ENCODE peak calls at places on chromosomes 2 and 18, in nine cellular contexts. K is NCI-H1417 treated with DMSO at 0.1 percent for 48 hours, J is amniotic stem cell, E is NCI-H1436, G is NCI-H510A, W is substantia nigra, P is heart right ventricle, C is AML-193, R is cardiac muscle cell. X is an unnamed sample.
A peak's percentile ranks its signal among the peaks of the same experiment; 100 is the strongest.

GRCh38 chr2:109374548-109375130 is 239.1 kb downstream of the SEPTIN10 start:
- DNase-seq in W (no peak), P (no peak), K (no peak), J (no peak), E (no peak), C (no peak), G (no peak), R (no peak), X (no peak)

GRCh38 chr2:239143858-239144712 is 256.7 kb downstream of the HDAC4 start:
- DNase-seq in R (peak; percentile 69), J (no peak), C (no peak), E (peak; percentile 30), K (no peak), W (peak; percentile 50), G (no peak), P (no peak), X (peak; percentile 71)

GRCh38 chr2:173990970-173991819 is 26.0 kb upstream of the SP3 start:
- DNase-seq in E (no peak), G (no peak), K (no peak), W (peak; percentile 5), R (peak; percentile 92), C (no peak), P (peak; percentile 83), J (no peak), X (peak; percentile 14)

GRCh38 chr2:191386938-191387536 is 141.8 kb downstream of the MYO1B start:
- DNase-seq in K (no peak), P (no peak), C (no peak), E (no peak), G (no peak), R (peak; percentile 66), J (peak; percentile 53), W (no peak), X (peak; percentile 77)

GRCh38 chr18:5542393-5543035 is 1.3 kb downstream of the EPB41L3 start:
- DNase-seq in K (no peak), P (peak; percentile 18), E (no peak), J (no peak), W (no peak), C (no peak), G (peak; percentile 4), R (peak; percentile 43), X (peak; percentile 25)

GRCh38 chr2:72883356-72883962 is 3.7 kb upstream of the SPR start:
- DNase-seq in W (no peak), C (no peak), G (no peak), P (peak; percentile 23), J (no peak), R (peak; percentile 65), K (no peak), E (no peak), X (peak; percentile 60)

GRCh38 chr2:133801956-133802355 is 233.7 kb upstream of the NCKAP5 start:
- DNase-seq in E (no peak), C (no peak), P (no peak), W (no peak), R (no peak), G (peak; percentile 65), J (no peak), K (no peak), X (no peak)

GRCh38 chr2:232309592-232309991 is 69.0 kb upstream of the ALPP start:
- DNase-seq in P (no peak), K (no peak), J (no peak), C (no peak), E (no peak), W (no peak), G (no peak), R (no peak), X (no peak)

GRCh38 chr18:79912994-79913831 is 38.2 kb downstream of the SLC66A2 start:
- DNase-seq in G (no peak), C (no peak), J (no peak), R (no peak), E (no peak), K (peak; percentile 40), P (no peak), W (no peak), X (peak; percentile 58)

GRCh38 chr2:108092886-108093285 is 106.6 kb downstream of the SLC5A7 start:
- DNase-seq in G (no peak), E (no peak), R (no peak), C (no peak), P (no peak), J (no peak), K (no peak), W (no peak), X (no peak)

GRCh38 chr18:70931942-70932814 is 643.3 kb downstream of the SOCS6 start:
- DNase-seq in G (peak; percentile 2), C (peak; percentile 25), J (peak; percentile 1), W (no peak), R (peak; percentile 71), K (peak; percentile 35), E (peak; percentile 31), P (no peak), X (peak; percentile 69)

GRCh38 chr2:234290671-234291070 is 206.2 kb downstream of the ARL4C start:
- DNase-seq in J (no peak), W (no peak), R (no peak), K (no peak), G (no peak), C (no peak), E (no peak), P (no peak), X (peak; percentile 83)

GRCh38 chr2:145524303-145524702 is 1004.4 kb upstream of the ZEB2 start:
- DNase-seq in R (no peak), K (no peak), G (no peak), J (no peak), P (no peak), E (no peak), W (no peak), C (no peak), X (no peak)

GRCh38 chr2:80059381-80059907 is 245.1 kb downstream of the LRRTM1 start:
- DNase-seq in W (no peak), K (no peak), C (no peak), G (no peak), P (no peak), R (no peak), E (no peak), J (no peak), X (no peak)

GRCh38 chr18:49237031-49237430 is 223.4 kb downstream of the DYM start:
- DNase-seq in K (no peak), J (no peak), C (no peak), G (no peak), W (no peak), E (no peak), P (no peak), R (no peak), X (no peak)

GRCh38 chr2:510839-511238 is 166.4 kb downstream of the TMEM18 start:
- DNase-seq in C (no peak), W (no peak), K (no peak), R (no peak), G (no peak), P (no peak), J (no peak), E (no peak), X (no peak)

GRCh38 chr2:112020561-112020960 is 34.5 kb upstream of the TMEM87B start:
- DNase-seq in P (no peak), J (no peak), W (no peak), R (no peak), E (no peak), C (no peak), G (no peak), K (no peak), X (peak; percentile 22)